ENCODE peak calls at places on chromosomes 2 and 18, in seven cellular contexts. One of them, this sample, is unnamed.

GRCh38 chr2:11346129-11346528 is 1.7 kb upstream of the ROCK2 start:
- DNase-seq in GM12878: no peak
- DNase-seq in A549: no peak
- DNase-seq in SK-N-SH: no peak
- DNase-seq in HepG2: no peak
- DNase-seq in stomach: no peak
- DNase-seq in suprapubic skin: no peak
- DNase-seq in this sample: no peak

GRCh38 chr18:51952844-51953243 is 387.2 kb upstream of the DCC start:
- DNase-seq in SK-N-SH: no peak
- DNase-seq in stomach: no peak
- DNase-seq in suprapubic skin: no peak
- DNase-seq in HepG2: no peak
- DNase-seq in A549: no peak
- DNase-seq in GM12878: no peak
- DNase-seq in this sample: no peak

GRCh38 chr18:3848316-3848715 is 398.3 kb downstream of the TGIF1 start:
- DNase-seq in stomach: no peak
- DNase-seq in suprapubic skin: no peak
- DNase-seq in A549: no peak
- DNase-seq in HepG2: no peak
- DNase-seq in GM12878: no peak
- DNase-seq in SK-N-SH: no peak
- DNase-seq in this sample: no peak

GRCh38 chr2:103166406-103167324 is 404.8 kb downstream of the TMEM182 start:
- DNase-seq in suprapubic skin: no peak
- DNase-seq in GM12878: no peak
- DNase-seq in SK-N-SH: no peak
- DNase-seq in stomach: no peak
- DNase-seq in A549: no peak
- DNase-seq in HepG2: peak
- DNase-seq in this sample: no peak

GRCh38 chr2:136424112-136424511 is 306.2 kb upstream of the CXCR4 start:
- DNase-seq in stomach: no peak
- DNase-seq in A549: no peak
- DNase-seq in GM12878: no peak
- DNase-seq in suprapubic skin: no peak
- DNase-seq in SK-N-SH: no peak
- DNase-seq in HepG2: no peak
- DNase-seq in this sample: no peak

GRCh38 chr2:121828281-121828731 is 72.9 kb downstream of the TSN start:
- DNase-seq in A549: no peak
- DNase-seq in HepG2: no peak
- DNase-seq in stomach: no peak
- DNase-seq in suprapubic skin: no peak
- DNase-seq in SK-N-SH: no peak
- DNase-seq in GM12878: no peak
- DNase-seq in this sample: no peak

GRCh38 chr2:174688079-174688478 is 76.2 kb downstream of the CHRNA1 start:
- DNase-seq in HepG2: no peak
- DNase-seq in SK-N-SH: no peak
- DNase-seq in A549: no peak
- DNase-seq in suprapubic skin: no peak
- DNase-seq in stomach: no peak
- DNase-seq in GM12878: no peak
- DNase-seq in this sample: no peak

GRCh38 chr2:171541202-171541884 is 19.1 kb downstream of the CYBRD1 start:
- DNase-seq in stomach: no peak
- DNase-seq in A549: no peak
- DNase-seq in GM12878: no peak
- DNase-seq in suprapubic skin: no peak
- DNase-seq in HepG2: no peak
- DNase-seq in SK-N-SH: no peak
- DNase-seq in this sample: no peak

GRCh38 chr2:86314125-86314524 is 23.3 kb downstream of the REEP1 start:
- DNase-seq in HepG2: no peak
- DNase-seq in suprapubic skin: no peak
- DNase-seq in stomach: peak
- DNase-seq in A549: no peak
- DNase-seq in SK-N-SH: no peak
- DNase-seq in GM12878: no peak
- DNase-seq in this sample: no peak

GRCh38 chr2:174764281-174765063 is at the start of gene CHRNA1:
- DNase-seq in A549: no peak
- DNase-seq in stomach: no peak
- DNase-seq in suprapubic skin: no peak
- DNase-seq in GM12878: no peak
- DNase-seq in SK-N-SH: no peak
- DNase-seq in HepG2: no peak
- DNase-seq in this sample: no peak

GRCh38 chr2:55099493-55099877 is 49.2 kb upstream of the RTN4 start:
- DNase-seq in SK-N-SH: no peak
- DNase-seq in suprapubic skin: no peak
- DNase-seq in GM12878: no peak
- DNase-seq in stomach: no peak
- DNase-seq in A549: no peak
- DNase-seq in HepG2: no peak
- DNase-seq in this sample: no peak

GRCh38 chr18:9779630-9780029 is 71.5 kb downstream of the RAB31 start:
- DNase-seq in stomach: peak
- DNase-seq in suprapubic skin: no peak
- DNase-seq in HepG2: peak
- DNase-seq in SK-N-SH: no peak
- DNase-seq in A549: no peak
- DNase-seq in GM12878: no peak
- DNase-seq in this sample: peak

GRCh38 chr18:9653390-9653789 is 39.0 kb upstream of the PPP4R1 start:
- DNase-seq in GM12878: no peak
- DNase-seq in stomach: peak
- DNase-seq in suprapubic skin: peak
- DNase-seq in HepG2: peak
- DNase-seq in SK-N-SH: peak
- DNase-seq in A549: no peak
- DNase-seq in this sample: no peak

GRCh38 chr2:121285077-121285449 is at the start of gene TFCP2L1:
- DNase-seq in stomach: peak
- DNase-seq in SK-N-SH: no peak
- DNase-seq in HepG2: no peak
- DNase-seq in GM12878: no peak
- DNase-seq in A549: peak
- DNase-seq in suprapubic skin: no peak
- DNase-seq in this sample: peak

GRCh38 chr18:54939375-54939917 is 19.8 kb downstream of the CCDC68 start:
- DNase-seq in SK-N-SH: no peak
- DNase-seq in GM12878: no peak
- DNase-seq in stomach: no peak
- DNase-seq in suprapubic skin: no peak
- DNase-seq in A549: no peak
- DNase-seq in HepG2: peak
- DNase-seq in this sample: no peak

GRCh38 chr18:54712315-54712714 is 116.0 kb upstream of the RAB27B start:
- DNase-seq in stomach: no peak
- DNase-seq in SK-N-SH: no peak
- DNase-seq in A549: no peak
- DNase-seq in GM12878: no peak
- DNase-seq in HepG2: no peak
- DNase-seq in suprapubic skin: no peak
- DNase-seq in this sample: peak

GRCh38 chr2:178865121-178865520 is 57.9 kb upstream of the TTN start:
- DNase-seq in HepG2: no peak
- DNase-seq in suprapubic skin: no peak
- DNase-seq in stomach: no peak
- DNase-seq in A549: no peak
- DNase-seq in GM12878: no peak
- DNase-seq in SK-N-SH: no peak
- DNase-seq in this sample: no peak

GRCh38 chr2:58146707-58147106 is 94.4 kb downstream of the FANCL start:
- DNase-seq in GM12878: no peak
- DNase-seq in stomach: no peak
- DNase-seq in A549: no peak
- DNase-seq in SK-N-SH: no peak
- DNase-seq in suprapubic skin: no peak
- DNase-seq in HepG2: no peak
- DNase-seq in this sample: no peak

GRCh38 chr2:218711550-218711929 is 905 bp downstream of the TTLL4 start:
- DNase-seq in HepG2: no peak
- DNase-seq in GM12878: no peak
- DNase-seq in A549: no peak
- DNase-seq in suprapubic skin: no peak
- DNase-seq in SK-N-SH: peak
- DNase-seq in stomach: no peak
- DNase-seq in this sample: no peak

GRCh38 chr18:22314001-22314400 is 103.7 kb downstream of the CTAGE1 start:
- DNase-seq in suprapubic skin: no peak
- DNase-seq in HepG2: no peak
- DNase-seq in GM12878: no peak
- DNase-seq in A549: no peak
- DNase-seq in stomach: no peak
- DNase-seq in SK-N-SH: no peak
- DNase-seq in this sample: no peak

DNA sequence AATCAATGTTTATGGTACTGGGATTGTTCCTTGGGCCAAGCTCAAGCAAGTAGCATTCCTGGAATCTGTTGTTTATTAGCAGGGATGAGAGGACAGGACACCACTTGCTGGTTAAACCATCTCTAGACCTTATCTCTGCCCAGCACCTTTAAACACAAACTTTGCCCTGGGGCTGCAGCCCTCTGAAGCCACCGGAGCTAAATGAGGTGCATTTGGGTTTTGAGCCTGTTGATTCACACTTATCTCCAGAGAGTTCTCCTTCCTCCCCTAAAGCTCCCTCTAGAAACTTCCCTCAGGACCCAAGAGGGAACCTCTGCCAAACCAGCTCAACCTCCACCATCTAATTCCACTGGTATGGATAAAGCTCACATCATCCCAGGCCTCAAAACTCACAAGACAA is 94.8 kb upstream of the EPAS1 start:
- DNase-seq in A549: no peak
- DNase-seq in HepG2: no peak
- DNase-seq in SK-N-SH: no peak
- DNase-seq in suprapubic skin: no peak
- DNase-seq in stomach: no peak
- DNase-seq in GM12878: no peak
- DNase-seq in this sample: no peak
- TF ChIP-seq EP300 in A549: no peak
- TF ChIP-seq EP300 in HepG2: no peak
- TF ChIP-seq EP300 in SK-N-SH: no peak
- TF ChIP-seq EP300 in suprapubic skin: no peak
- TF ChIP-seq EP300 in stomach: no peak
- TF ChIP-seq EP300 in GM12878: no peak
- TF ChIP-seq EP300 in this sample: no peak

GRCh38 chr2:232863996-232864395 is 6.1 kb upstream of the SNORC start:
- DNase-seq in HepG2: no peak
- DNase-seq in SK-N-SH: no peak
- DNase-seq in suprapubic skin: peak
- DNase-seq in GM12878: no peak
- DNase-seq in A549: no peak
- DNase-seq in stomach: no peak
- DNase-seq in this sample: no peak

GRCh38 chr2:232870002-232870765 is at the start of gene SNORC:
- DNase-seq in A549: no peak
- DNase-seq in stomach: peak
- DNase-seq in HepG2: peak
- DNase-seq in GM12878: no peak
- DNase-seq in suprapubic skin: peak
- DNase-seq in SK-N-SH: peak
- DNase-seq in this sample: no peak

GRCh38 chr2:232869138-232870001 is 694 bp upstream of the SNORC start:
- DNase-seq in A549: no peak
- DNase-seq in stomach: peak
- DNase-seq in GM12878: no peak
- DNase-seq in SK-N-SH: no peak
- DNase-seq in suprapubic skin: peak
- DNase-seq in HepG2: peak
- DNase-seq in this sample: no peak

GRCh38 chr2:232865165-232865564 is 4.9 kb upstream of the SNORC start:
- DNase-seq in stomach: no peak
- DNase-seq in SK-N-SH: no peak
- DNase-seq in GM12878: no peak
- DNase-seq in A549: no peak
- DNase-seq in suprapubic skin: no peak
- DNase-seq in HepG2: no peak
- DNase-seq in this sample: no peak

GRCh38 chr2:232866104-232866503 is 4.0 kb upstream of the SNORC start:
- DNase-seq in A549: no peak
- DNase-seq in stomach: no peak
- DNase-seq in suprapubic skin: no peak
- DNase-seq in SK-N-SH: no peak
- DNase-seq in HepG2: no peak
- DNase-seq in GM12878: no peak
- DNase-seq in this sample: no peak
- TF ChIP-seq EP300 in A549: no peak
- TF ChIP-seq EP300 in stomach: no peak
- TF ChIP-seq EP300 in suprapubic skin: no peak
- TF ChIP-seq EP300 in SK-N-SH: no peak
- TF ChIP-seq EP300 in HepG2: no peak
- TF ChIP-seq EP300 in GM12878: no peak
- TF ChIP-seq EP300 in this sample: no peak

DNA sequence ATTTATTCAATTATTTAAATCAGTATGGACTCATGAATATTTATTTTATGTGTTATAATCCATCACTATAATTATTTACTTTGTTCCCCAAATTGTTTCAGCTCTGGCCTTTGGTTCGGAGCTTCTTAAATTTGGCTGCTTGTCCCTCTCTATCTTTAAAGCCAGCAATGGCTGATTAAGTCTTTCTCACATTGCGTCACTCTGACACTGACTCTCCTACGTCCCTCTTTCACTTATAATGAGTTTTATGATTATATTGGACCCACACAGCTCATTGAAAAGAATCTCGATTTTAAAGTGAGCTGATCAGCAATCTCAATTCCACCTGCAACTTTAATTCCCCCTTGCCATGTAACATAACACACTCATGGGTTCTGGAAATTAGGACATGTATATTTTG is 185.2 kb upstream of the SLC39A10 start:
- DNase-seq in GM12878: no peak
- DNase-seq in suprapubic skin: no peak
- DNase-seq in stomach: no peak
- DNase-seq in SK-N-SH: no peak
- DNase-seq in A549: no peak
- DNase-seq in HepG2: no peak
- DNase-seq in this sample: no peak
- TF ChIP-seq EP300 in GM12878: no peak
- TF ChIP-seq EP300 in suprapubic skin: no peak
- TF ChIP-seq EP300 in stomach: no peak
- TF ChIP-seq EP300 in SK-N-SH: no peak
- TF ChIP-seq EP300 in A549: no peak
- TF ChIP-seq EP300 in HepG2: no peak
- TF ChIP-seq EP300 in this sample: no peak

DNA sequence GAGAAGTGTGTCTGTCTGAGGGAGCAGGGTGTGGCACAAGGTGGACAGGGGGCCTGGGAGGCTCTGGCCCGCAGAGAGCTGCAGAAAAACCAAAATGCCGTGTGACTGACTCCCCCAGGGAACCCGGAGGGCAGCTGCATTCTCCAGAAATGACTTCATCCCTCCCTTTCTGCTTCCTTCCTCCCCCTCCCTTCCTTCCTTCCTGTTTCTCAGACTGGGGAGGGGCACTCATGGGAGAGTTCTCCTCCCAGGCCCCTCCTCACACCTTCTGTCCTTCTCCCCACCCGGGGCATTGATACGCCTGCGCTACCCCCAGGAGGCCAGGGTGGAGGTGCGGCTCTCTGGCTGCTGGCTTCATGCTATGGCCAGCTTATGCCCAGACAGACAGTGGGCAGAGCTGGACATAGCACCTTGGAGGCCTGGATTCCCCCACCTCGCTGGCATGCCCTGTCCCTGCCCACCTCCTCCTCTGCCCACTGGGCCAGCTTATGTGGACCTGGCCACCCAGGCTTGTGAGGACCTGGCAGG is 8.2 kb upstream of the GPR17 start:
- DNase-seq in SK-N-SH: no peak
- DNase-seq in stomach: no peak
- DNase-seq in A549: peak
- DNase-seq in GM12878: no peak
- DNase-seq in suprapubic skin: no peak
- DNase-seq in HepG2: no peak
- DNase-seq in this sample: no peak
- TF ChIP-seq EP300 in SK-N-SH: no peak
- TF ChIP-seq EP300 in stomach: no peak
- TF ChIP-seq EP300 in A549: no peak
- TF ChIP-seq EP300 in GM12878: no peak
- TF ChIP-seq EP300 in suprapubic skin: no peak
- TF ChIP-seq EP300 in HepG2: no peak
- TF ChIP-seq EP300 in this sample: no peak